ENCODE peak calls at places on chromosomes 2 and 18, in five cellular contexts. One of them, this sample, is unnamed.

GRCh38 chr2:191255756-191256312 is 10.6 kb downstream of the MYO1B start:
- DNase-seq in HFFc6: no peak
- DNase-seq in effector CD4-positive, alpha-beta T cell: no peak
- DNase-seq in HEK293T: no peak
- DNase-seq in stimulated activated naive CD4-positive, alpha-beta T cell: no peak
- DNase-seq in this sample: no peak

GRCh38 chr2:27573452-27573851 is 9.4 kb upstream of the ZNF512 start:
- DNase-seq in HFFc6: no peak
- DNase-seq in effector CD4-positive, alpha-beta T cell: no peak
- DNase-seq in HEK293T: no peak
- DNase-seq in stimulated activated naive CD4-positive, alpha-beta T cell: no peak
- DNase-seq in this sample: no peak

GRCh38 chr2:205706769-205707375 is 24.6 kb downstream of the NRP2 start:
- DNase-seq in HFFc6: peak
- DNase-seq in effector CD4-positive, alpha-beta T cell: no peak
- DNase-seq in HEK293T: no peak
- DNase-seq in stimulated activated naive CD4-positive, alpha-beta T cell: no peak
- DNase-seq in this sample: no peak

GRCh38 chr18:48785686-48786470 is 164.9 kb downstream of the SMAD7 start:
- DNase-seq in HFFc6: no peak
- DNase-seq in effector CD4-positive, alpha-beta T cell: no peak
- DNase-seq in HEK293T: no peak
- DNase-seq in stimulated activated naive CD4-positive, alpha-beta T cell: no peak
- DNase-seq in this sample: no peak

GRCh38 chr2:231191896-231192872 is 6.2 kb upstream of the ARMC9 start:
- DNase-seq in HFFc6: peak
- DNase-seq in effector CD4-positive, alpha-beta T cell: no peak
- DNase-seq in HEK293T: peak
- DNase-seq in stimulated activated naive CD4-positive, alpha-beta T cell: no peak
- DNase-seq in this sample: peak

GRCh38 chr2:231780123-231780908 is 766 bp downstream of the PDE6D start:
- DNase-seq in HFFc6: no peak
- DNase-seq in effector CD4-positive, alpha-beta T cell: no peak
- DNase-seq in HEK293T: peak
- DNase-seq in stimulated activated naive CD4-positive, alpha-beta T cell: no peak
- DNase-seq in this sample: no peak

GRCh38 chr2:169799555-169799954 is 884 bp downstream of the SSB start:
- DNase-seq in HFFc6: no peak
- DNase-seq in effector CD4-positive, alpha-beta T cell: no peak
- DNase-seq in HEK293T: no peak
- DNase-seq in stimulated activated naive CD4-positive, alpha-beta T cell: peak
- DNase-seq in this sample: no peak

GRCh38 chr2:177058747-177059146 is 153.8 kb upstream of the HNRNPA3 start:
- DNase-seq in HFFc6: no peak
- DNase-seq in effector CD4-positive, alpha-beta T cell: no peak
- DNase-seq in HEK293T: no peak
- DNase-seq in stimulated activated naive CD4-positive, alpha-beta T cell: no peak
- DNase-seq in this sample: no peak

GRCh38 chr2:109422071-109422757 is 191.6 kb downstream of the SEPTIN10 start:
- DNase-seq in HFFc6: no peak
- DNase-seq in effector CD4-positive, alpha-beta T cell: no peak
- DNase-seq in HEK293T: no peak
- DNase-seq in stimulated activated naive CD4-positive, alpha-beta T cell: no peak
- DNase-seq in this sample: no peak

GRCh38 chr2:200679157-200679934 is 93.5 kb downstream of the AOX1 start:
- DNase-seq in HFFc6: no peak
- DNase-seq in effector CD4-positive, alpha-beta T cell: no peak
- DNase-seq in HEK293T: no peak
- DNase-seq in stimulated activated naive CD4-positive, alpha-beta T cell: no peak
- DNase-seq in this sample: peak

GRCh38 chr2:215262303-215262702 is 49.6 kb upstream of the ATIC start:
- DNase-seq in HFFc6: no peak
- DNase-seq in effector CD4-positive, alpha-beta T cell: no peak
- DNase-seq in HEK293T: no peak
- DNase-seq in stimulated activated naive CD4-positive, alpha-beta T cell: no peak
- DNase-seq in this sample: no peak

GRCh38 chr2:144580521-144581153 is 60.7 kb upstream of the ZEB2 start:
- DNase-seq in HFFc6: no peak
- DNase-seq in effector CD4-positive, alpha-beta T cell: no peak
- DNase-seq in HEK293T: no peak
- DNase-seq in stimulated activated naive CD4-positive, alpha-beta T cell: no peak
- DNase-seq in this sample: no peak

GRCh38 chr2:217993817-217994459 is 8.9 kb downstream of the TNS1 start:
- DNase-seq in HFFc6: no peak
- DNase-seq in effector CD4-positive, alpha-beta T cell: peak
- DNase-seq in HEK293T: peak
- DNase-seq in stimulated activated naive CD4-positive, alpha-beta T cell: no peak
- DNase-seq in this sample: no peak

GRCh38 chr18:57559311-57559710 is 27.2 kb downstream of the FECH start:
- DNase-seq in HFFc6: no peak
- DNase-seq in effector CD4-positive, alpha-beta T cell: no peak
- DNase-seq in HEK293T: no peak
- DNase-seq in stimulated activated naive CD4-positive, alpha-beta T cell: no peak
- DNase-seq in this sample: no peak

GRCh38 chr2:43333656-43334144 is 107.3 kb upstream of the ZFP36L2 start:
- DNase-seq in HFFc6: no peak
- DNase-seq in effector CD4-positive, alpha-beta T cell: no peak
- DNase-seq in HEK293T: no peak
- DNase-seq in stimulated activated naive CD4-positive, alpha-beta T cell: no peak
- DNase-seq in this sample: no peak

GRCh38 chr2:29923110-29923721 is 1.8 kb upstream of the ALK start:
- DNase-seq in HFFc6: peak
- DNase-seq in effector CD4-positive, alpha-beta T cell: peak
- DNase-seq in HEK293T: peak
- DNase-seq in stimulated activated naive CD4-positive, alpha-beta T cell: no peak
- DNase-seq in this sample: no peak

GRCh38 chr2:70688427-70688826 is 79.6 kb downstream of the ADD2 start:
- DNase-seq in HFFc6: no peak
- DNase-seq in effector CD4-positive, alpha-beta T cell: no peak
- DNase-seq in HEK293T: no peak
- DNase-seq in stimulated activated naive CD4-positive, alpha-beta T cell: no peak
- DNase-seq in this sample: no peak

GRCh38 chr2:53670351-53670750 is 97.3 kb upstream of the CHAC2 start:
- DNase-seq in HFFc6: no peak
- DNase-seq in effector CD4-positive, alpha-beta T cell: no peak
- DNase-seq in HEK293T: no peak
- DNase-seq in stimulated activated naive CD4-positive, alpha-beta T cell: no peak
- DNase-seq in this sample: no peak

GRCh38 chr2:122263746-122264145 is 508.3 kb downstream of the TSN start:
- DNase-seq in HFFc6: no peak
- DNase-seq in effector CD4-positive, alpha-beta T cell: no peak
- DNase-seq in HEK293T: no peak
- DNase-seq in stimulated activated naive CD4-positive, alpha-beta T cell: no peak
- DNase-seq in this sample: no peak

GRCh38 chr18:78414302-78414701 is 565.3 kb upstream of the SALL3 start:
- DNase-seq in HFFc6: no peak
- DNase-seq in effector CD4-positive, alpha-beta T cell: no peak
- DNase-seq in HEK293T: no peak
- DNase-seq in stimulated activated naive CD4-positive, alpha-beta T cell: no peak
- DNase-seq in this sample: no peak